ENCODE peak calls at places on chromosomes 13 and 19, in eight cellular contexts. Q is GF-D8; X is iris pigment epithelial cell; C is T-helper 1 cell; M is NCI-H510A treated with DMSO at 0.1 percent for 48 hours; R is activated naive CD4-positive, alpha-beta T cell; G is NCI-H1105; N is lower leg skin. D is an unnamed sample.

GRCh38 chr19:54727562-54727961 is 3.3 kb downstream of the KIR3DL3 start:
- DNase-seq in Q (no peak), X (no peak), C (no peak), M (no peak), R (no peak), G (no peak), N (no peak), D (no peak)

GRCh38 chr19:4391701-4392543 is 8.4 kb downstream of the SH3GL1 start:
- DNase-seq in Q (no peak), X (peak), C (no peak), M (no peak), R (no peak), G (no peak), N (no peak), D (no peak)

GRCh38 chr19:3253270-3253669 is 28.8 kb downstream of the CELF5 start:
- DNase-seq in Q (no peak), X (peak), C (no peak), M (no peak), R (no peak), G (no peak), N (no peak), D (no peak)

GRCh38 chr13:44884076-44884729 is 105.1 kb downstream of the NUFIP1 start:
- DNase-seq in Q (no peak), X (peak), C (no peak), M (no peak), R (no peak), G (no peak), N (no peak), D (no peak)

GRCh38 chr13:41178040-41178439 is 16.3 kb downstream of the KBTBD7 start:
- DNase-seq in Q (peak), X (peak), C (no peak), M (no peak), R (no peak), G (no peak), N (no peak), D (no peak)

GRCh38 chr19:8206147-8207087 is 2.8 kb upstream of the CERS4 start:
- DNase-seq in Q (no peak), X (no peak), C (no peak), M (peak), R (no peak), G (peak), N (no peak), D (no peak)

GRCh38 chr19:16342002-16342715 is 17.5 kb downstream of the KLF2 start:
- DNase-seq in Q (no peak), X (no peak), C (no peak), M (peak), R (peak), G (no peak), N (peak), D (peak)

GRCh38 chr13:29884671-29885424 is 34.4 kb upstream of the UBL3 start:
- DNase-seq in Q (no peak), X (peak), C (no peak), M (no peak), R (no peak), G (no peak), N (no peak), D (no peak)

GRCh38 chr13:97319088-97319487 is 97.0 kb downstream of the MBNL2 start:
- DNase-seq in Q (no peak), X (no peak), C (no peak), M (no peak), R (no peak), G (no peak), N (no peak), D (no peak)

GRCh38 chr19:14023404-14024235 is 4.3 kb upstream of the RLN3 start:
- DNase-seq in Q (peak), X (peak), C (no peak), M (peak), R (no peak), G (no peak), N (no peak), D (no peak)

GRCh38 chr13:97600438-97601080 is 166.6 kb downstream of the RAP2A start:
- DNase-seq in Q (no peak), X (peak), C (no peak), M (peak), R (no peak), G (no peak), N (no peak), D (no peak)

GRCh38 chr19:11191934-11192333 is 5.4 kb downstream of the KANK2 start:
- DNase-seq in Q (no peak), X (no peak), C (no peak), M (no peak), R (no peak), G (no peak), N (no peak), D (no peak)

GRCh38 chr19:46772170-46773017 is 16.0 kb downstream of the SLC1A5 start:
- DNase-seq in Q (no peak), X (no peak), C (no peak), M (no peak), R (no peak), G (no peak), N (no peak), D (no peak)

GRCh38 chr19:29117926-29118325 is 95.0 kb downstream of the UQCRFS1 start:
- DNase-seq in Q (no peak), X (no peak), C (no peak), M (no peak), R (no peak), G (no peak), N (no peak), D (no peak)

GRCh38 chr13:100512422-100512821 is 76.2 kb downstream of the GGACT start:
- DNase-seq in Q (no peak), X (peak), C (no peak), M (no peak), R (no peak), G (no peak), N (no peak), D (no peak)

GRCh38 chr13:113635709-113636108 is 22.3 kb downstream of the ATP4B start:
- DNase-seq in Q (no peak), X (no peak), C (no peak), M (no peak), R (no peak), G (no peak), N (no peak), D (no peak)

GRCh38 chr19:49716154-49716553 is 25.2 kb downstream of the CPT1C start:
- DNase-seq in Q (no peak), X (no peak), C (no peak), M (no peak), R (no peak), G (no peak), N (no peak), D (no peak)

GRCh38 chr19:23851966-23852365 is 62.7 kb upstream of the ZNF726 start:
- DNase-seq in Q (no peak), X (no peak), C (no peak), M (no peak), R (no peak), G (no peak), N (no peak), D (no peak)

GRCh38 chr19:8616861-8617260 is 6.3 kb upstream of the ADAMTS10 start:
- DNase-seq in Q (no peak), X (no peak), C (no peak), M (no peak), R (no peak), G (no peak), N (no peak), D (no peak)

GRCh38 chr19:6720369-6721112 is at the start of gene C3:
- DNase-seq in Q (peak), X (peak), C (no peak), M (no peak), R (no peak), G (no peak), N (peak), D (no peak)

GRCh38 chr19:54030895-54031586 is 32.7 kb downstream of the VSTM1 start:
- DNase-seq in Q (peak), X (no peak), C (no peak), M (no peak), R (no peak), G (no peak), N (no peak), D (no peak)

GRCh38 chr13:45564108-45564507 is 51.4 kb downstream of the ERICH6B start:
- DNase-seq in Q (no peak), X (peak), C (no peak), M (peak), R (no peak), G (no peak), N (no peak), D (no peak)

GRCh38 chr13:97026759-97027555 is 32.7 kb upstream of the OXGR1 start:
- DNase-seq in Q (no peak), X (no peak), C (no peak), M (no peak), R (no peak), G (no peak), N (no peak), D (no peak)

GRCh38 chr13:46551410-46552301 is 1.3 kb upstream of the LRCH1 start:
- DNase-seq in Q (peak), X (peak), C (peak), M (peak), R (peak), G (peak), N (peak), D (peak)

D was measured in activated T-helper 9 cell treated with anti-CD3 and anti-CD28 coated beads, Interleukin-2, amount 50 U/mL, for 16 hours.